ENCODE peak calls at places on chromosomes 13 and 19, in six cellular contexts. One of them, this sample, is unnamed. For H3K4me1, the result is how much of the 10 kb centered on the place peaks cover.

GRCh38 chr19:19531951-19532805 is 3.5 kb downstream of the YJEFN3 start:
- DNase-seq in colonic mucosa: peak
- DNase-seq in OCI-LY7: peak
- DNase-seq in MM.1S: peak
- DNase-seq in thoracic aorta: no peak
- DNase-seq in DND-41: peak
- DNase-seq in this sample: peak

GRCh38 chr13:112770504-112770903 is 80.7 kb downstream of the ATP11A start:
- DNase-seq in colonic mucosa: no peak
- DNase-seq in OCI-LY7: no peak
- DNase-seq in MM.1S: no peak
- DNase-seq in thoracic aorta: no peak
- DNase-seq in DND-41: no peak
- DNase-seq in this sample: no peak

GRCh38 chr13:35695411-35695810 is 218.9 kb upstream of the MAB21L1 start:
- DNase-seq in colonic mucosa: no peak
- DNase-seq in OCI-LY7: no peak
- DNase-seq in MM.1S: no peak
- DNase-seq in thoracic aorta: no peak
- DNase-seq in DND-41: peak
- DNase-seq in this sample: no peak

GRCh38 chr13:59356607-59357006 is 807.1 kb downstream of the DIAPH3 start:
- DNase-seq in colonic mucosa: no peak
- DNase-seq in OCI-LY7: no peak
- DNase-seq in MM.1S: no peak
- DNase-seq in thoracic aorta: no peak
- DNase-seq in DND-41: no peak
- DNase-seq in this sample: no peak

GRCh38 chr13:31452525-31452924 is 252.8 kb downstream of the B3GLCT start:
- DNase-seq in colonic mucosa: no peak
- DNase-seq in OCI-LY7: no peak
- DNase-seq in MM.1S: no peak
- DNase-seq in thoracic aorta: no peak
- DNase-seq in DND-41: no peak
- DNase-seq in this sample: no peak

GRCh38 chr13:76792680-76793334 is 93.4 kb downstream of the KCTD12 start:
- DNase-seq in colonic mucosa: peak
- DNase-seq in OCI-LY7: no peak
- DNase-seq in MM.1S: no peak
- DNase-seq in thoracic aorta: no peak
- DNase-seq in DND-41: no peak
- DNase-seq in this sample: no peak

GRCh38 chr19:1747285-1748114 is 5.8 kb upstream of the ONECUT3 start:
- DNase-seq in colonic mucosa: peak
- DNase-seq in OCI-LY7: no peak
- DNase-seq in MM.1S: no peak
- DNase-seq in thoracic aorta: no peak
- DNase-seq in DND-41: no peak
- DNase-seq in this sample: peak

GRCh38 chr13:97234742-97235141 is 12.6 kb downstream of the MBNL2 start:
- DNase-seq in colonic mucosa: peak
- DNase-seq in OCI-LY7: no peak
- DNase-seq in MM.1S: no peak
- DNase-seq in thoracic aorta: no peak
- DNase-seq in DND-41: no peak
- DNase-seq in this sample: no peak

GRCh38 chr13:28423010-28423409 is 71.9 kb downstream of the FLT1 start:
- DNase-seq in colonic mucosa: peak
- DNase-seq in OCI-LY7: peak
- DNase-seq in MM.1S: no peak
- DNase-seq in thoracic aorta: no peak
- DNase-seq in DND-41: peak
- DNase-seq in this sample: no peak

GRCh38 chr19:53912653-53913052 is 3.6 kb downstream of the CACNG7 start:
- DNase-seq in colonic mucosa: no peak
- DNase-seq in OCI-LY7: peak
- DNase-seq in MM.1S: no peak
- DNase-seq in thoracic aorta: no peak
- DNase-seq in DND-41: no peak
- DNase-seq in this sample: no peak

DNA sequence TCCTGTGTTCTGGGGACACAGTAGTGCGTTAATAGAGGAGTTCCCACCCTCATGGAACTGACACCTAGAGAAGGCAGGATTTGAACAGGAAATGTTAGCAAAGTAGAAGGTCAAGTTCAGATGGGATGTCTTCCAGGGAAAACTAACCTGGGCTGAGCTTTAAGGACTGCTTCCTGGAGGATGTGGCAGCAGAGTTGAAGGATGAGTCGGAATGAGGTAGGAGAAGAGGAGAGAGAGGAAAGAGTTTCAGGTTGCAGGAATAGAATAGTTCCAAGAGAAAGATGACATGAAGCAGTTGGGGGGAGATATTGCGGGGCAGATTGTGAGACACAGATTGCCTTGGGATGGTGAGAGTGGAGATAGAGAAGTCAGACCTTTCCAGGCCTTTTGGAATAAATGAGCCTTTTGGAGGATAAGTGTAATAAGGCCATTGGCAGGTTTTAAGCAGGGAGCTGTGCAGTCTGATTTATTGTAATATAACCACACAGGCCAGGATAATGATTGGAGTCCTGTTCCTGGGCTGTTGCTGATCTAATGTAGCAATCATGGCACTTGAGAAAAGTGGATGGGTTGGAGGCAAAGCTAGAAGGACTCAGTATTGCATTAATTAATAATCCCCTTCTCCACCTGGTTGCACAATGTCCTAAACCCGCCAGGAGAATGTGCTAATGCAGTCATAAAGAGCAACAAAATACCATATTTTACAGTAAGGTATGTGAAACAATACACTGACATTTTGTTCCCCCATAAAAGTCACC is 205.4 kb downstream of the SHISA2 start:
- DNase-seq in colonic mucosa: no peak
- DNase-seq in OCI-LY7: no peak
- DNase-seq in MM.1S: no peak
- DNase-seq in thoracic aorta: no peak
- DNase-seq in DND-41: no peak
- DNase-seq in this sample: no peak
- H3K4me3 ChIP-seq in colonic mucosa: no peak
- H3K4me3 ChIP-seq in OCI-LY7: no peak
- H3K4me3 ChIP-seq in MM.1S: peak
- H3K4me3 ChIP-seq in thoracic aorta: no peak
- H3K4me3 ChIP-seq in DND-41: peak
- H3K4me3 ChIP-seq in this sample: peak

GRCh38 chr19:4871711-4872110 is 4.2 kb upstream of the PLIN3 start:
- DNase-seq in colonic mucosa: no peak
- DNase-seq in OCI-LY7: no peak
- DNase-seq in MM.1S: no peak
- DNase-seq in thoracic aorta: no peak
- DNase-seq in DND-41: no peak
- DNase-seq in this sample: no peak
- H3K27ac ChIP-seq in colonic mucosa: no peak
- H3K27ac ChIP-seq in OCI-LY7: no peak
- H3K27ac ChIP-seq in MM.1S: no peak
- H3K27ac ChIP-seq in thoracic aorta: no peak
- H3K27ac ChIP-seq in DND-41: no peak
- H3K27ac ChIP-seq in this sample: no peak

GRCh38 chr13:65940720-65941119 is 1289.4 kb downstream of the PCDH9 start:
- DNase-seq in colonic mucosa: no peak
- DNase-seq in OCI-LY7: no peak
- DNase-seq in MM.1S: no peak
- DNase-seq in thoracic aorta: no peak
- DNase-seq in DND-41: no peak
- DNase-seq in this sample: no peak
- H3K4me1 ChIP-seq in colonic mucosa: under half
- H3K4me1 ChIP-seq in OCI-LY7: under half
- H3K4me1 ChIP-seq in MM.1S: under half
- H3K4me1 ChIP-seq in thoracic aorta: under half
- H3K4me1 ChIP-seq in DND-41: under half
- H3K4me1 ChIP-seq in this sample: under half

GRCh38 chr19:35389192-35389861 is 18.5 kb downstream of the GPR42 start:
- DNase-seq in colonic mucosa: peak
- DNase-seq in OCI-LY7: no peak
- DNase-seq in MM.1S: no peak
- DNase-seq in thoracic aorta: no peak
- DNase-seq in DND-41: no peak
- DNase-seq in this sample: no peak

GRCh38 chr19:35395762-35396199 is 24.9 kb downstream of the GPR42 start:
- DNase-seq in colonic mucosa: peak
- DNase-seq in OCI-LY7: no peak
- DNase-seq in MM.1S: no peak
- DNase-seq in thoracic aorta: no peak
- DNase-seq in DND-41: no peak
- DNase-seq in this sample: no peak

GRCh38 chr19:35396240-35396885 is 25.5 kb downstream of the GPR42 start:
- DNase-seq in colonic mucosa: no peak
- DNase-seq in OCI-LY7: no peak
- DNase-seq in MM.1S: no peak
- DNase-seq in thoracic aorta: no peak
- DNase-seq in DND-41: no peak
- DNase-seq in this sample: no peak

GRCh38 chr19:35397064-35397463 is 26.2 kb downstream of the GPR42 start:
- DNase-seq in colonic mucosa: no peak
- DNase-seq in OCI-LY7: no peak
- DNase-seq in MM.1S: no peak
- DNase-seq in thoracic aorta: no peak
- DNase-seq in DND-41: no peak
- DNase-seq in this sample: no peak

GRCh38 chr19:35392742-35393350 is 22.0 kb downstream of the GPR42 start:
- DNase-seq in colonic mucosa: no peak
- DNase-seq in OCI-LY7: no peak
- DNase-seq in MM.1S: no peak
- DNase-seq in thoracic aorta: no peak
- DNase-seq in DND-41: no peak
- DNase-seq in this sample: no peak
- H3K4me3 ChIP-seq in colonic mucosa: no peak
- H3K4me3 ChIP-seq in OCI-LY7: no peak
- H3K4me3 ChIP-seq in MM.1S: no peak
- H3K4me3 ChIP-seq in thoracic aorta: no peak
- H3K4me3 ChIP-seq in DND-41: no peak
- H3K4me3 ChIP-seq in this sample: no peak

This sample was measured in CD4-positive, CD25-positive, alpha-beta regulatory T cell.